ENCODE peak calls at places on chromosomes 12 and 14, in ten cellular contexts. M is A549; W is GM12865; I is PC-9; G is astrocyte of the spinal cord; U is stimulated activated CD8-positive, alpha-beta memory T cell treated with anti-CD3 and anti-CD28 coated beads, Interleukin-7, amount 100 ng/mL, for 24 hours; V is iris pigment epithelial cell; P is NCI-H2081; K is SJSA1; R is B cell. B is an unnamed sample.

GRCh38 chr12:57896139-57896436 is 45.3 kb upstream of the ATP23 start:
- DNase-seq in W (no peak), K (no peak), I (no peak), P (peak), R (peak), U (no peak), M (no peak), V (peak), G (peak), B (peak)

GRCh38 chr12:57242329-57242690 is 8.7 kb downstream of the STAC3 start:
- DNase-seq in U (no peak), G (no peak), R (no peak), W (no peak), P (peak), M (no peak), I (no peak), K (no peak), V (no peak), B (no peak)

GRCh38 chr12:46181465-46181864 is 87.4 kb downstream of the SLC38A1 start:
- DNase-seq in P (no peak), M (no peak), G (no peak), I (no peak), U (no peak), V (no peak), W (no peak), K (no peak), R (no peak), B (no peak)

GRCh38 chr14:53621986-53622385 is 334.6 kb downstream of the BMP4 start:
- DNase-seq in I (no peak), K (no peak), M (no peak), V (no peak), P (no peak), G (no peak), R (no peak), U (no peak), W (no peak), B (no peak)

GRCh38 chr12:6603095-6603567 is 4.0 kb downstream of the CHD4 start:
- DNase-seq in K (no peak), U (no peak), R (no peak), G (peak), W (no peak), I (no peak), P (peak), M (no peak), V (no peak), B (no peak)

GRCh38 chr14:93002851-93003298 is 79.9 kb downstream of the CHGA start:
- DNase-seq in V (no peak), P (no peak), G (no peak), M (no peak), U (no peak), W (no peak), R (no peak), K (no peak), I (no peak), B (no peak)

GRCh38 chr14:33386771-33387170 is 448.1 kb downstream of the NPAS3 start:
- DNase-seq in I (no peak), U (no peak), K (no peak), P (no peak), V (peak), M (no peak), R (no peak), W (no peak), G (peak), B (no peak)

GRCh38 chr12:56719056-56719455 is 6.0 kb downstream of the NACA start:
- DNase-seq in U (no peak), M (no peak), G (no peak), R (no peak), P (no peak), V (no peak), I (no peak), W (no peak), K (no peak), B (no peak)

GRCh38 chr14:72643317-72643801 is 250.5 kb downstream of the DPF3 start:
- DNase-seq in I (no peak), V (peak), G (peak), M (peak), K (peak), U (no peak), R (no peak), P (no peak), W (no peak), B (peak)

GRCh38 chr12:24230061-24230460 is 280.6 kb upstream of the SOX5 start:
- DNase-seq in I (no peak), U (no peak), K (no peak), P (no peak), V (no peak), M (no peak), R (no peak), G (peak), W (no peak), B (no peak)

GRCh38 chr12:120290541-120291312 is 976 bp downstream of the RNU4-2 start:
- DNase-seq in U (peak), M (peak), R (peak), P (no peak), K (no peak), W (no peak), V (no peak), I (peak), G (no peak), B (peak)

GRCh38 chr12:40534828-40535227 is 157.4 kb upstream of the CNTN1 start:
- DNase-seq in P (no peak), K (no peak), M (no peak), U (no peak), V (no peak), R (no peak), W (no peak), I (no peak), G (no peak), B (no peak)

GRCh38 chr12:120536064-120536791 is 2.1 kb downstream of the RNF10 start:
- DNase-seq in R (no peak), K (no peak), G (no peak), V (no peak), M (no peak), U (no peak), I (no peak), P (no peak), W (peak), B (no peak)

GRCh38 chr12:74111688-74112360 is 425.8 kb upstream of the ATXN7L3B start:
- DNase-seq in P (peak), W (peak), G (peak), R (no peak), U (no peak), I (peak), V (peak), K (no peak), M (peak), B (peak)

GRCh38 chr12:26264215-26264838 is 69.0 kb downstream of the SSPN start:
- DNase-seq in K (no peak), I (no peak), P (no peak), R (no peak), W (no peak), U (no peak), M (no peak), G (no peak), V (peak), B (no peak)

GRCh38 chr14:54177861-54178591 is 218.8 kb upstream of the CDKN3 start:
- DNase-seq in G (peak), U (no peak), M (no peak), P (no peak), V (peak), I (no peak), K (no peak), W (no peak), R (no peak), B (peak)

GRCh38 chr14:104895207-104895785 is 29.4 kb upstream of the PLD4 start:
- DNase-seq in U (no peak), I (no peak), V (no peak), K (no peak), P (no peak), M (no peak), G (no peak), W (peak), R (no peak), B (no peak)

GRCh38 chr14:77273796-77274195 is 2.8 kb upstream of the NGB start:
- DNase-seq in W (no peak), V (no peak), G (no peak), K (no peak), M (no peak), P (no peak), U (no peak), I (no peak), R (no peak), B (no peak)

GRCh38 chr14:57930241-57930975 is 64.5 kb upstream of the SLC35F4 start:
- DNase-seq in M (no peak), W (no peak), U (no peak), V (no peak), G (no peak), P (no peak), I (no peak), R (no peak), K (no peak), B (no peak)

GRCh38 chr12:57237952-57238853 is 8.7 kb downstream of the SHMT2 start:
- DNase-seq in W (peak), P (peak), K (no peak), M (no peak), U (no peak), I (no peak), V (no peak), R (peak), G (no peak), B (no peak)

GRCh38 chr14:72924332-72924731 is 1.9 kb upstream of the DCAF4 start:
- DNase-seq in W (no peak), U (no peak), M (peak), P (no peak), K (no peak), G (no peak), V (no peak), R (no peak), I (peak), B (no peak)

GRCh38 chr14:89773644-89774316 is 180.8 kb downstream of the EFCAB11 start:
- DNase-seq in K (peak), U (peak), P (no peak), W (peak), I (peak), V (peak), G (peak), M (peak), R (peak), B (peak)

GRCh38 chr14:44180975-44181374 is 326.1 kb downstream of the FSCB start:
- DNase-seq in K (no peak), G (no peak), P (no peak), U (no peak), R (no peak), W (no peak), M (no peak), V (no peak), I (no peak), B (peak)

GRCh38 chr12:123083661-123084571 is 67.0 kb downstream of the PITPNM2 start:
- DNase-seq in K (no peak), U (no peak), P (no peak), I (no peak), R (peak), V (no peak), G (no peak), W (peak), M (no peak), B (no peak)

GRCh38 chr14:67541448-67542387 is 8.6 kb downstream of the PLEKHH1 start:
- DNase-seq in K (no peak), G (no peak), V (no peak), U (no peak), W (no peak), I (no peak), M (no peak), P (no peak), R (peak), B (no peak)

GRCh38 chr14:92475451-92476187 is 38.0 kb upstream of the RIN3 start:
- DNase-seq in K (no peak), I (no peak), P (no peak), U (no peak), W (no peak), M (no peak), G (no peak), R (no peak), V (peak), B (no peak)

GRCh38 chr12:78414071-78414470 is 450.5 kb upstream of the SYT1 start:
- DNase-seq in G (no peak), U (no peak), I (no peak), P (no peak), W (no peak), K (no peak), M (no peak), R (no peak), V (no peak), B (no peak)

GRCh38 chr12:49624919-49625577 is 1.7 kb downstream of the PRPF40B start:
- DNase-seq in U (no peak), W (no peak), R (no peak), V (peak), P (no peak), K (no peak), M (peak), G (peak), I (peak), B (peak)

GRCh38 chr12:48187916-48188695 is 4.7 kb downstream of the CCDC184 start:
- DNase-seq in I (no peak), G (no peak), R (no peak), M (no peak), K (no peak), V (no peak), W (no peak), P (no peak), U (no peak), B (peak)

GRCh38 chr12:63095369-63095967 is 55.5 kb downstream of the AVPR1A start:
- DNase-seq in I (no peak), P (no peak), U (no peak), R (no peak), K (no peak), W (no peak), M (no peak), V (no peak), G (no peak), B (no peak)

GRCh38 chr14:90491221-90491867 is 94.5 kb downstream of the CALM1 start:
- DNase-seq in R (no peak), U (no peak), V (peak), G (peak), P (no peak), I (no peak), M (no peak), W (no peak), K (no peak), B (no peak)

GRCh38 chr14:73662439-73663056 is 17.8 kb downstream of the DNAL1 start:
- DNase-seq in U (no peak), G (peak), V (peak), I (peak), W (no peak), K (peak), P (no peak), R (no peak), M (peak), B (peak)

GRCh38 chr12:51818567-51819300 is 29.8 kb downstream of the FIGNL2 start:
- DNase-seq in U (no peak), M (no peak), G (peak), V (peak), I (no peak), W (no peak), K (no peak), P (no peak), R (no peak), B (peak)

GRCh38 chr12:109544955-109545531 is 28.3 kb downstream of the MMAB start:
- DNase-seq in M (no peak), R (no peak), I (peak), G (no peak), U (no peak), V (peak), W (no peak), K (no peak), P (peak), B (peak)

GRCh38 chr12:76123301-76124212 is 39.1 kb upstream of the NAP1L1 start:
- DNase-seq in K (peak), U (no peak), I (no peak), W (no peak), P (no peak), M (no peak), G (peak), V (peak), R (no peak), B (peak)

GRCh38 chr14:102474934-102475333 is 34.6 kb downstream of the ANKRD9 start:
- DNase-seq in V (no peak), P (no peak), K (no peak), I (no peak), U (no peak), R (no peak), M (no peak), W (no peak), G (peak), B (no peak)

GRCh38 chr14:89386214-89386886 is 30.7 kb downstream of the FOXN3 start:
- DNase-seq in K (no peak), G (peak), V (peak), I (no peak), U (no peak), P (no peak), M (no peak), W (peak), R (peak), B (no peak)

GRCh38 chr14:90629471-90629870 is 186.8 kb downstream of the TTC7B start:
- DNase-seq in V (no peak), I (peak), W (no peak), P (no peak), R (no peak), M (no peak), U (no peak), G (no peak), K (no peak), B (no peak)

GRCh38 chr12:91194500-91194899 is 11.9 kb upstream of the DCN start:
- DNase-seq in W (no peak), M (no peak), I (no peak), G (peak), U (no peak), R (no peak), P (no peak), V (peak), K (no peak), B (peak)

GRCh38 chr12:65640489-65640901 is 183.8 kb upstream of the HMGA2 start:
- DNase-seq in I (no peak), R (no peak), W (no peak), V (no peak), G (peak), M (no peak), U (no peak), P (no peak), K (no peak), B (no peak)